ENCODE peak calls at places on chromosomes 7 and 10, in eight cellular contexts. P, T, G, F, E, I, Y and A are unnamed samples.
A peak's percentile ranks its signal among the peaks of the same experiment; 100 is the strongest.

GRCh38 chr7:142338633-142339501 is 81.0 kb upstream of the PRSS58 start:
- DNase-seq in E (peak; percentile 33), I (no peak), G (no peak), Y (peak; percentile 82), F (no peak), P (no peak), T (peak; percentile 19), A (no peak)

GRCh38 chr7:70894799-70895198 is 237.1 kb upstream of the GALNT17 start:
- DNase-seq in P (no peak), T (no peak), F (no peak), E (no peak), I (no peak), G (no peak), Y (no peak), A (no peak)

GRCh38 chr7:23012797-23013714 is 874 bp downstream of the HYCC1 start:
- DNase-seq in E (no peak), G (peak; percentile 47), I (peak; percentile 35), T (no peak), P (no peak), F (no peak), Y (peak; percentile 22), A (peak; percentile 57)

GRCh38 chr7:34417781-34418180 is 240.2 kb upstream of the NPSR1 start:
- DNase-seq in E (no peak), T (no peak), P (no peak), F (no peak), G (no peak), Y (no peak), I (no peak), A (no peak)

GRCh38 chr10:35448687-35449662 is 112.7 kb downstream of the CCNY start:
- DNase-seq in Y (no peak), I (no peak), F (no peak), T (peak; percentile 22), G (no peak), P (peak; percentile 78), E (no peak), A (no peak)

GRCh38 chr10:100621360-100622205 is 85.8 kb downstream of the HIF1AN start:
- DNase-seq in G (no peak), Y (no peak), I (no peak), F (no peak), T (no peak), E (peak; percentile 51), P (peak; percentile 13), A (no peak)

GRCh38 chr10:8254350-8254749 is 199.9 kb downstream of the GATA3 start:
- DNase-seq in E (no peak), P (no peak), I (no peak), G (no peak), F (no peak), T (no peak), Y (no peak), A (no peak)

GRCh38 chr10:87036623-87037022 is 16.5 kb downstream of the FAM25A start:
- DNase-seq in F (no peak), E (no peak), Y (no peak), T (no peak), P (no peak), I (no peak), G (no peak), A (no peak)

GRCh38 chr10:119859422-119860258 is 13.0 kb downstream of the MCMBP start:
- DNase-seq in T (peak; percentile 70), I (no peak), P (peak; percentile 75), F (no peak), Y (no peak), E (no peak), G (no peak), A (no peak)

GRCh38 chr10:61164458-61165160 is 220.6 kb upstream of the RHOBTB1 start:
- DNase-seq in T (peak; percentile 75), I (peak; percentile 50), P (peak; percentile 20), Y (no peak), E (no peak), F (no peak), G (no peak), A (no peak)

GRCh38 chr10:72637398-72637857 is 11.5 kb upstream of the MICU1 start:
- DNase-seq in Y (peak; percentile 61), F (peak; percentile 8), T (peak; percentile 35), E (no peak), P (peak; percentile 65), I (no peak), G (no peak), A (no peak)

GRCh38 chr7:38727184-38727940 is 96.2 kb upstream of the AMPH start:
- DNase-seq in G (no peak), E (no peak), F (no peak), T (no peak), I (no peak), Y (no peak), P (no peak), A (no peak)
- TF ChIP-seq CTCF in G (no peak), E (no peak), F (no peak), T (no peak), I (no peak), Y (no peak), P (no peak), A (no peak)

DNA sequence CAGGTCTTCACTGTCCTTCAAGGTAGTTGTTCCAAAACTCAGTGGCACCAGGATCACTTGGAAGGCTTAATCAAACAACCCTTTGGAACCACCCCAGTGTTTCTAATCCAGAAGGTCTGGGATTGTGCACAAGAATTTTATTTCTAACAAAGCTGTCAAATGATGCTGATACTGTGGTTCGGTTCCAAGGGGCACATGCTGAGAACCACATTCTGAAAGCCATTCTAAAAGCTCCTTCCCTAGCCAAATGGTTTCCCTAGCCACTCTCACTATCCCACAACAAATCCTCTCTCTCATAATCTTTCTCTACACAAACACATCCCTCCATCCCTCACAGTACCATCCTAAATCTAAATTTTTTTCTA is 52.1 kb downstream of the MACC1 start:
- DNase-seq in T (no peak), I (no peak), G (no peak), Y (no peak), F (no peak), P (no peak), E (no peak), A (no peak)
- TF ChIP-seq CTCF in T (no peak), I (no peak), G (no peak), Y (no peak), F (no peak), P (no peak), E (no peak), A (no peak)

GRCh38 chr7:4479367-4480039 is 202.6 kb upstream of the FOXK1 start:
- DNase-seq in Y (peak; percentile 52), E (no peak), F (no peak), G (no peak), T (peak; percentile 44), I (no peak), P (peak; percentile 66), A (peak; percentile 36)
- TF ChIP-seq CTCF in Y (peak; percentile 70), E (no peak), F (no peak), G (peak; percentile 60), T (peak; percentile 37), I (peak; percentile 14), P (peak; percentile 39), A (peak; percentile 73)

GRCh38 chr7:12456506-12456905 is 52.8 kb upstream of the VWDE start:
- DNase-seq in E (no peak), I (no peak), Y (no peak), P (no peak), T (no peak), G (no peak), F (no peak), A (no peak)

GRCh38 chr7:12458520-12459131 is 55.0 kb upstream of the VWDE start:
- DNase-seq in T (peak; percentile 34), P (peak; percentile 58), Y (peak; percentile 10), I (no peak), E (no peak), G (no peak), F (no peak), A (no peak)
- TF ChIP-seq CTCF in T (peak; percentile 62), P (peak; percentile 79), Y (peak; percentile 70), I (no peak), E (peak; percentile 62), G (peak; percentile 75), F (peak; percentile 67), A (peak; percentile 81)

GRCh38 chr7:155009570-155010157 is 6.7 kb upstream of the PAXIP1 start:
- DNase-seq in Y (peak; percentile 43), F (no peak), E (peak; percentile 36), P (peak; percentile 2), I (no peak), G (no peak), T (peak; percentile 15), A (no peak)
- TF ChIP-seq CTCF in Y (peak; percentile 69), F (peak; percentile 38), E (peak; percentile 45), P (peak; percentile 39), I (no peak), G (peak; percentile 56), T (peak; percentile 25), A (peak; percentile 57)

GRCh38 chr7:157643525-157643970 is 306.7 kb downstream of the DNAJB6 start:
- DNase-seq in Y (no peak), P (no peak), T (no peak), I (no peak), E (no peak), G (no peak), F (no peak), A (no peak)
- TF ChIP-seq CTCF in Y (no peak), P (no peak), T (no peak), I (no peak), E (no peak), G (no peak), F (no peak), A (no peak)